ENCODE peak calls at places on chromosomes 6 and 20, in five cellular contexts. Z is RWPE1, A is WTC11, U is SJSA1, Q is fibroblast of gingiva. X is an unnamed sample.

GRCh38 chr6:14117158-14118090 is at the start of gene CD83:
- DNase-seq in Q (peak), A (peak), Z (peak), U (peak), X (peak)

GRCh38 chr20:36754656-36755222 is 8.8 kb upstream of the NDRG3 start:
- DNase-seq in Z (peak), Q (peak), A (peak), U (no peak), X (peak)

GRCh38 chr6:84525907-84526306 is 238.5 kb downstream of the TBX18 start:
- DNase-seq in Z (no peak), U (no peak), A (no peak), Q (no peak), X (no peak)

GRCh38 chr20:53750827-53751393 is 157.3 kb upstream of the ZNF217 start:
- DNase-seq in Q (peak), U (no peak), A (no peak), Z (no peak), X (no peak)

GRCh38 chr6:23642849-23643248 is 483.2 kb upstream of the NRSN1 start:
- DNase-seq in Q (no peak), Z (no peak), U (no peak), A (no peak), X (no peak)

GRCh38 chr6:158627168-158627939 is 17.2 kb downstream of the DYNLT1 start:
- DNase-seq in A (no peak), Q (no peak), U (no peak), Z (no peak), X (peak)

GRCh38 chr6:44074383-44075136 is 52.7 kb downstream of the MRPL14 start:
- DNase-seq in A (peak), U (peak), Z (no peak), Q (peak), X (peak)

GRCh38 chr20:20720158-20720557 is 7.7 kb upstream of the RALGAPA2 start:
- DNase-seq in A (no peak), Q (no peak), Z (no peak), U (no peak), X (no peak)

GRCh38 chr6:39493174-39493573 is 170.7 kb upstream of the KCNK16 start:
- DNase-seq in Q (no peak), A (no peak), U (no peak), Z (peak), X (no peak)

GRCh38 chr6:15475261-15475660 is 187.6 kb downstream of the DTNBP1 start:
- DNase-seq in Z (no peak), U (no peak), Q (no peak), A (no peak), X (no peak)

GRCh38 chr6:158503222-158503621 is 56.7 kb upstream of the TMEM181 start:
- DNase-seq in A (no peak), Q (no peak), U (peak), Z (no peak), X (no peak)

GRCh38 chr6:107763959-107764358 is 60.2 kb downstream of the SCML4 start:
- DNase-seq in U (no peak), A (no peak), Z (no peak), Q (peak), X (no peak)

GRCh38 chr6:181049-181654 is 111.1 kb upstream of the DUSP22 start:
- DNase-seq in U (no peak), A (no peak), Q (no peak), Z (no peak), X (peak)

GRCh38 chr6:111265842-111266241 is 178.5 kb downstream of the SLC16A10 start:
- DNase-seq in U (no peak), A (no peak), Q (no peak), Z (no peak), X (no peak)

GRCh38 chr6:156849806-156850205 is 72.6 kb downstream of the ARID1B start:
- DNase-seq in A (no peak), Z (no peak), U (no peak), Q (no peak), X (no peak)

GRCh38 chr6:158801655-158802294 is 17.4 kb downstream of the EZR start:
- DNase-seq in Z (no peak), U (no peak), A (no peak), Q (no peak), X (peak)

GRCh38 chr6:15776458-15776980 is 113.7 kb upstream of the DTNBP1 start:
- DNase-seq in Z (no peak), A (no peak), Q (no peak), U (no peak), X (no peak)

GRCh38 chr6:105272783-105273182 is 93.0 kb upstream of the POPDC3 start:
- DNase-seq in A (peak), Q (peak), U (no peak), Z (no peak), X (no peak)

GRCh38 chr20:17883592-17884317 is 84.8 kb downstream of the SNX5 start:
- DNase-seq in Z (no peak), Q (no peak), U (no peak), A (no peak), X (no peak)

GRCh38 chr20:50146732-50147662 is 6.5 kb downstream of the PEDS1 start:
- DNase-seq in Z (peak), A (no peak), U (peak), Q (no peak), X (peak)

GRCh38 chr20:11905460-11906150 is 12.1 kb upstream of the BTBD3 start:
- DNase-seq in Q (peak), A (no peak), Z (no peak), U (no peak), X (no peak)

GRCh38 chr20:59831901-59832240 is 101.6 kb downstream of the SYCP2 start:
- DNase-seq in Z (no peak), Q (no peak), A (no peak), U (no peak), X (no peak)

GRCh38 chr20:47036091-47036880 is 141.6 kb downstream of the EYA2 start:
- DNase-seq in A (no peak), Z (no peak), U (no peak), Q (peak), X (no peak)

GRCh38 chr6:134115715-134116074 is 63.3 kb upstream of the SLC2A12 start:
- DNase-seq in Q (no peak), U (no peak), Z (no peak), A (no peak), X (no peak)

GRCh38 chr6:76702187-76702586 is 629.7 kb upstream of the IMPG1 start:
- DNase-seq in Q (no peak), A (no peak), U (no peak), Z (no peak), X (no peak)

GRCh38 chr6:6840831-6841263 is 252.3 kb downstream of the LY86 start:
- DNase-seq in A (no peak), U (no peak), Z (no peak), Q (no peak), X (no peak)

GRCh38 chr20:10419550-10420133 is 14.4 kb downstream of the MKKS start:
- DNase-seq in U (no peak), Z (peak), Q (no peak), A (no peak), X (no peak)

GRCh38 chr6:11236351-11236750 is 3.9 kb upstream of the NEDD9 start:
- DNase-seq in A (no peak), U (no peak), Q (no peak), Z (no peak), X (no peak)

GRCh38 chr6:10248378-10248843 is 166.5 kb downstream of the TFAP2A start:
- DNase-seq in A (peak), Z (no peak), Q (no peak), U (peak), X (no peak)

GRCh38 chr20:59141818-59142581 is 21.6 kb upstream of the ZNF831 start:
- DNase-seq in Q (no peak), U (no peak), Z (peak), A (peak), X (no peak)

GRCh38 chr6:117908246-117909107 is 1.4 kb downstream of the SLC35F1 start:
- DNase-seq in Z (no peak), A (peak), Q (no peak), U (no peak), X (no peak)

GRCh38 chr6:149461670-149462069 is 23.1 kb downstream of the ZC3H12D start:
- DNase-seq in A (no peak), U (no peak), Z (no peak), Q (no peak), X (no peak)

GRCh38 chr20:24951536-24952047 is 2.5 kb downstream of the CST7 start:
- DNase-seq in U (peak), A (no peak), Q (no peak), Z (no peak), X (no peak)

GRCh38 chr6:19301980-19302379 is 535.2 kb upstream of the ID4 start:
- DNase-seq in Z (peak), A (no peak), U (no peak), Q (peak), X (no peak)

X was measured in colonic mucosa.